ENCODE peak calls at places on chromosomes 5 and 9, in nine cellular contexts. G is CD8-positive, alpha-beta T cell; H is left ventricle myocardium inferior; V is epithelial cell of esophagus; Y is tibial artery; J is thyroid gland; T is nephron progenitor cell; A is lung; I is GM23338. D is an unnamed sample.
A peak's percentile ranks its signal among the peaks of the same experiment; 100 is the strongest.

GRCh38 chr5:155024015-155024414 is 10.5 kb downstream of the KIF4B start:
- DNase-seq in Y (no peak), A (no peak), G (no peak), V (no peak), H (no peak), J (no peak), I (peak; percentile 74), T (no peak), D (peak; percentile 89)

GRCh38 chr9:84990416-84990815 is 320.9 kb downstream of the NTRK2 start:
- DNase-seq in T (no peak), V (peak; percentile 87), Y (no peak), H (no peak), G (no peak), A (no peak), I (no peak), J (no peak), D (no peak)

GRCh38 chr5:176446884-176447537 is 1.2 kb upstream of the FAF2 start:
- DNase-seq in G (no peak), I (peak; percentile 36), V (peak; percentile 17), A (no peak), H (no peak), T (peak; percentile 25), Y (peak; percentile 65), J (peak; percentile 9), D (peak; percentile 43)

GRCh38 chr5:95730730-95731570 is at the start of gene RHOBTB3:
- DNase-seq in G (no peak), Y (peak; percentile 95), A (peak; percentile 87), V (peak; percentile 61), H (peak; percentile 93), T (peak; percentile 87), J (peak; percentile 91), I (peak; percentile 89), D (peak; percentile 89)

GRCh38 chr9:127884427-127884911 is 7.0 kb upstream of the AK1 start:
- DNase-seq in G (no peak), T (no peak), V (no peak), J (peak; percentile 85), H (peak; percentile 59), I (no peak), Y (peak; percentile 81), A (no peak), D (no peak)

GRCh38 chr9:113501821-113502220 is 38.3 kb downstream of the RGS3 start:
- DNase-seq in V (no peak), Y (no peak), H (no peak), G (no peak), T (no peak), J (no peak), A (no peak), I (no peak), D (no peak)

GRCh38 chr9:132851421-132851792 is 26.7 kb downstream of the AK8 start:
- DNase-seq in I (no peak), V (no peak), T (no peak), G (no peak), Y (no peak), H (no peak), J (no peak), A (no peak), D (no peak)

GRCh38 chr5:130627145-130627544 is 537.9 kb downstream of the HINT1 start:
- DNase-seq in G (no peak), V (no peak), A (no peak), T (no peak), J (no peak), Y (no peak), H (no peak), I (no peak), D (no peak)

GRCh38 chr9:36486454-36486932 is 86.2 kb upstream of the MELK start:
- DNase-seq in Y (peak; percentile 67), H (no peak), J (peak; percentile 30), I (peak; percentile 24), G (no peak), A (no peak), V (peak; percentile 19), T (peak; percentile 30), D (no peak)

GRCh38 chr5:179608131-179608581 is 15.3 kb downstream of the HNRNPH1 start:
- DNase-seq in V (no peak), I (no peak), H (no peak), T (no peak), G (no peak), Y (peak; percentile 58), J (no peak), A (no peak), D (no peak)

GRCh38 chr5:153515269-153515668 is 24.8 kb downstream of the GRIA1 start:
- DNase-seq in J (no peak), G (no peak), A (no peak), Y (no peak), H (no peak), V (no peak), T (no peak), I (no peak), D (no peak)

GRCh38 chr9:91896513-91897121 is 53.4 kb downstream of the ROR2 start:
- DNase-seq in H (peak; percentile 27), Y (no peak), A (no peak), J (peak; percentile 92), G (no peak), V (no peak), I (no peak), T (peak; percentile 70), D (no peak)

GRCh38 chr9:91334053-91334452 is 27.7 kb downstream of the AUH start:
- DNase-seq in G (no peak), Y (no peak), A (no peak), T (no peak), H (no peak), I (no peak), J (no peak), V (peak; percentile 47), D (no peak)

GRCh38 chr5:146745937-146746577 is 132.5 kb downstream of the PPP2R2B start:
- DNase-seq in Y (no peak), I (no peak), J (no peak), G (no peak), H (no peak), V (no peak), T (no peak), A (no peak), D (no peak)

GRCh38 chr5:159310492-159310891 is 19.8 kb downstream of the IL12B start:
- DNase-seq in H (no peak), Y (no peak), T (peak; percentile 66), G (no peak), A (peak; percentile 59), J (peak; percentile 40), V (peak; percentile 59), I (peak; percentile 78), D (peak; percentile 67)

GRCh38 chr9:17625644-17626388 is 47.0 kb downstream of the SH3GL2 start:
- DNase-seq in Y (no peak), H (no peak), A (no peak), I (no peak), T (no peak), G (no peak), V (peak; percentile 49), J (no peak), D (no peak)

GRCh38 chr5:59517926-59518585 is 375.5 kb downstream of the PDE4D start:
- DNase-seq in A (no peak), J (no peak), V (peak; percentile 71), I (no peak), G (no peak), Y (no peak), H (no peak), T (no peak), D (no peak)

DNA sequence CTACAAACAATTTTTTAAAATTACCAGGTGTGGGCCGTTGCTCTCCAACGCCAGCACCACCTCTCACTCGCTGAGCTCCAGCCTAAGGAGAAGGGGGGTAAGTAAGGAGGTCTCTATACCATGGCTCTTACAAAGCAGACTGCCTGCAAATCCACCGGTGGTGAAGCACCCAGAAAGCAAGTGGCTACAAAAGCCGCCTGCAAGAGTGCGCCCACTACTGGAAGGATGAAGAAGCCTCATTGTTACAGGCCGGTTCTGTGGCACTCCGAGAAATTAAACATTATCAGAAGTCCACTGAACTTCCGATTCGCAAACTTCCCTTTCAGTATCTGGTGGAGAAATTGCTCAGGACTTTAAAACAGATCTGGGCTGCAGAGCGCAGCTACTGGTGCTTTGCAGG is 46.0 kb downstream of the CDO1 start:
- DNase-seq in G (no peak), A (no peak), J (no peak), Y (no peak), H (no peak), I (peak; percentile 87), T (no peak), V (peak; percentile 19), D (peak; percentile 79)
- TF ChIP-seq CTCF in G (no peak), A (no peak), J (peak; percentile 18), Y (no peak), H (no peak), I (peak; percentile 83), T (peak; percentile 39), V (peak; percentile 44), D (peak; percentile 90)

GRCh38 chr5:102090770-102091169 is 205.3 kb downstream of the SLCO4C1 start:
- DNase-seq in A (peak; percentile 29), Y (no peak), H (no peak), J (peak; percentile 14), V (peak; percentile 1), G (no peak), T (peak; percentile 13), I (peak; percentile 64), D (no peak)
- TF ChIP-seq CTCF in A (no peak), Y (no peak), H (no peak), J (peak; percentile 21), V (peak; percentile 13), G (no peak), T (peak; percentile 47), I (peak; percentile 60), D (peak; percentile 63)

GRCh38 chr9:6029581-6029980 is 14.2 kb upstream of the RANBP6 start:
- DNase-seq in G (no peak), Y (no peak), J (no peak), H (no peak), T (no peak), V (no peak), A (no peak), I (no peak), D (no peak)

GRCh38 chr9:6024035-6024554 is 8.7 kb upstream of the RANBP6 start:
- DNase-seq in J (no peak), I (peak; percentile 67), T (peak; percentile 13), A (no peak), V (peak; percentile 31), Y (no peak), H (no peak), G (no peak), D (no peak)
- TF ChIP-seq CTCF in J (peak; percentile 66), I (peak; percentile 70), T (peak; percentile 52), A (no peak), V (peak; percentile 68), Y (peak; percentile 23), H (peak; percentile 64), G (peak; percentile 55), D (peak; percentile 70)

GRCh38 chr5:16589658-16590057 is 27.1 kb downstream of the RETREG1 start:
- DNase-seq in G (no peak), A (no peak), H (no peak), J (no peak), Y (no peak), V (no peak), I (no peak), T (no peak), D (no peak)

GRCh38 chr5:16580382-16580781 is 36.4 kb downstream of the RETREG1 start:
- DNase-seq in Y (no peak), J (peak; percentile 73), G (no peak), T (no peak), V (no peak), H (no peak), I (no peak), A (no peak), D (no peak)

GRCh38 chr5:16588434-16589214 is 28.2 kb downstream of the RETREG1 start:
- DNase-seq in G (no peak), V (no peak), J (no peak), H (no peak), I (no peak), T (no peak), A (no peak), Y (no peak), D (no peak)

GRCh38 chr5:16582081-16582480 is 34.7 kb downstream of the RETREG1 start:
- DNase-seq in V (peak; percentile 68), T (no peak), Y (no peak), J (no peak), I (no peak), G (no peak), A (no peak), H (no peak), D (no peak)

GRCh38 chr5:16585028-16585667 is 31.6 kb downstream of the RETREG1 start:
- DNase-seq in T (no peak), I (peak; percentile 31), J (no peak), A (no peak), Y (no peak), H (no peak), G (no peak), V (peak; percentile 18), D (no peak)
- TF ChIP-seq CTCF in T (no peak), I (peak; percentile 61), J (peak; percentile 36), A (no peak), Y (no peak), H (peak; percentile 39), G (peak; percentile 25), V (peak; percentile 68), D (peak; percentile 60)